ENCODE peak calls at places on chromosomes 2 and 18, in nine cellular contexts. C is cardiac muscle cell; P is coronary artery; L is retinal pigment epithelial cell; M is AG04450; S is GM12864; K is CD8-positive, alpha-beta T cell; Y is AG10803; Z is Peyer's patch. J is an unnamed sample.

GRCh38 chr2:109726666-109727270 is 67.3 kb upstream of the RGPD5 start:
- DNase-seq in Z (no peak), C (no peak), P (no peak), Y (no peak), M (no peak), L (no peak), K (no peak), S (no peak), J (no peak)

GRCh38 chr2:215772003-215772402 is 241.3 kb downstream of the MREG start:
- DNase-seq in S (no peak), L (no peak), Z (no peak), Y (no peak), M (no peak), P (no peak), C (peak; percentile 13), K (no peak), J (no peak)

GRCh38 chr2:102185347-102185746 is 1.5 kb upstream of the IL1RL2 start:
- DNase-seq in C (no peak), P (no peak), Y (no peak), M (no peak), Z (no peak), S (no peak), K (no peak), L (no peak), J (no peak)

GRCh38 chr2:211417544-211417943 is 861.1 kb downstream of the CPS1 start:
- DNase-seq in Y (no peak), C (no peak), Z (no peak), K (no peak), P (no peak), S (no peak), L (no peak), M (no peak), J (no peak)

GRCh38 chr2:10079192-10079930 is 850 bp downstream of the CYS1 start:
- DNase-seq in Z (no peak), C (peak; percentile 59), K (no peak), L (no peak), M (no peak), S (no peak), Y (peak; percentile 82), P (no peak), J (peak; percentile 48)

GRCh38 chr2:70607121-70607551 is 53.5 kb upstream of the TGFA start:
- DNase-seq in Y (peak; percentile 43), P (no peak), C (no peak), K (no peak), S (no peak), Z (no peak), M (no peak), L (no peak), J (no peak)

GRCh38 chr2:61456746-61457420 is 14.0 kb downstream of the USP34 start:
- DNase-seq in P (no peak), Y (no peak), S (no peak), L (no peak), C (no peak), K (no peak), Z (no peak), M (no peak), J (no peak)

GRCh38 chr18:59196161-59196560 is 23.8 kb upstream of the GRP start:
- DNase-seq in Z (no peak), P (no peak), L (no peak), Y (no peak), K (no peak), S (no peak), M (no peak), C (no peak), J (no peak)

GRCh38 chr2:30470426-30470825 is 23.4 kb downstream of the LCLAT1 start:
- DNase-seq in M (no peak), S (no peak), Y (peak; percentile 78), P (no peak), L (no peak), K (no peak), Z (no peak), C (no peak), J (no peak)

GRCh38 chr2:30476636-30477035 is 29.6 kb downstream of the LCLAT1 start:
- DNase-seq in K (no peak), M (no peak), Y (no peak), C (no peak), Z (no peak), L (no peak), P (no peak), S (no peak), J (no peak)

GRCh38 chr2:30480703-30481322 is 33.8 kb downstream of the LCLAT1 start:
- DNase-seq in P (no peak), K (no peak), Y (no peak), M (no peak), C (no peak), S (no peak), L (no peak), Z (no peak), J (no peak)

GRCh38 chr2:30472326-30472725 is 25.3 kb downstream of the LCLAT1 start:
- DNase-seq in L (no peak), C (no peak), Y (peak; percentile 50), Z (no peak), S (no peak), M (no peak), K (no peak), P (no peak), J (no peak)

DNA sequence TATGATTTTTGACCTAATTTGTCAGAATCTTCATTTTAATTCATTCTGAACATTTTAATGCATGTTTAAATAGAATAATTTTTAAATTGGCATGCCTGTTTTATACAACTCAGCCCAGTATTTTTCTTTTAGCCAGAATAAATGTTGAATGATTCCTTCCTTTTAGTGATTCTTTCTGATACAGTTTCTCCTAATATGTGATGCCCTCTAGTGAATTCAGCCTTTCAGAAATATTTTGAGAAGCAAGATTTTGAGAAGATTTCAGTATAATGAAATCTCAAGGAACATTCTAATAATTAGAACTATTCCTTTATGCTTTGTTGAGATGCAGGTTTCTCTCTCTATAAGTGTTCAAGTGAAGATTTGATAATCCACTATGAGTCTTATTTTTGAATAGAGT is 28.5 kb downstream of the LCLAT1 start:
- DNase-seq in M (no peak), L (no peak), P (no peak), Z (no peak), K (no peak), S (no peak), C (no peak), Y (no peak), J (no peak)
- TF ChIP-seq CTCF in M (peak; percentile 26), L (no peak), P (no peak), Z (no peak), K (no peak), S (no peak), C (no peak), Y (peak; percentile 49), J (no peak)

GRCh38 chr2:240300261-240300821 is 135.1 kb upstream of the GPC1 start:
- DNase-seq in P (peak; percentile 46), C (no peak), L (no peak), Y (peak; percentile 14), K (no peak), Z (peak; percentile 5), M (no peak), S (no peak), J (no peak)

GRCh38 chr2:240298316-240298790 is 137.1 kb upstream of the GPC1 start:
- DNase-seq in S (no peak), P (peak; percentile 52), Y (no peak), M (no peak), C (no peak), L (no peak), K (no peak), Z (no peak), J (no peak)

GRCh38 chr2:240299710-240300068 is 135.8 kb upstream of the GPC1 start:
- DNase-seq in K (no peak), Y (no peak), P (peak; percentile 40), S (no peak), C (no peak), M (no peak), Z (no peak), L (no peak), J (no peak)

GRCh38 chr2:240297553-240298315 is 137.7 kb upstream of the GPC1 start:
- DNase-seq in M (no peak), K (no peak), L (no peak), Z (no peak), Y (no peak), S (no peak), P (peak; percentile 67), C (no peak), J (peak; percentile 29)

DNA sequence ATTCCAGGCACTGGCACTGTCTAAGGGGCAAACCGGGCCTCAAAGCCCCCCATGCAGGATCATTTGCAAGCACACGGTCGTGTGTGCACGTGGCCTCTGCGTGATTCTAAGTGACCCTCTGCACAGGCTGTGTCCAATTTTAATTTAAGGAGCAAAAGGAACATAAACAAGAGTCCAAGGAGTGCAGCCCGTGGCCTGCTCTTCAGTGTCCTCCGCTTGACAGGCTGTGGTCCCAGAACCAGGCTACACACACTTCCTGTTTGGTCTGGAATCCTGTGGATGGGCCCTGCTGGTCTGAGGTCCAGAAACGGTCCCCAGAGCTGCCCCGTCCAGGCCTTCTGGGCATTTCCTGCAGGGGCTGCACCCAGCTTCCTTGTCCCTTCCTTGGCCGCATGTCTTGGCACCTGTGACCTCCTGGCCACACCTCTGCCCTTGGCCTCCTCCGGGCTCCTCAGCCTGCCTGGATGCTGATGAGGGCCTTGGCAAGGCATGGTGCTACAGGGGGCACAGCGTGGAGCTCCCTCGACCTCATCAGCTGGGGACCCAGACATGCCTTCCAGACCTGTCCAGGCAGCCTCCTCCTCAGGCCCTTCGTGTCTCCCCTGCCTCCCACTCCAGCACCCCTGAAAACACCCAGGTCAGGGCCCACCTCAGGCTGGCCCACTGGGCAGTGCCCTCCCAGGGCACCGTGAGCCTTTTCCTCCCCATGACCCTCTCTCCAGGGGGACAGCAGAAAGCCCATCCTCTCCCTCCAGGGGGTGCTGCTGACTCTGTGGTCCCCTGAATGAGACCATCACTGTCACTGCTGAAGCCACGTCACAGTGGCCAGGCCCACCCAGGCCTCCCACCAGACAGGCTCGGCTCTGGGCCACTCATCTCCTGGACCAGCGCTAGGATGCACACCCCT is 136.4 kb upstream of the GPC1 start:
- DNase-seq in Y (no peak), L (no peak), Z (no peak), P (peak; percentile 65), M (no peak), S (no peak), K (no peak), C (no peak), J (no peak)
- TF ChIP-seq CTCF in Y (peak; percentile 9), L (peak; percentile 21), Z (no peak), P (no peak), M (no peak), S (no peak), K (no peak), C (peak; percentile 6), J (no peak)

GRCh38 chr2:114548151-114548550 is 105.7 kb downstream of the DPP10 start:
- DNase-seq in S (no peak), Z (no peak), K (no peak), L (no peak), C (no peak), Y (no peak), M (no peak), P (no peak), J (no peak)

GRCh38 chr2:114545052-114545451 is 102.6 kb downstream of the DPP10 start:
- DNase-seq in Y (no peak), S (no peak), K (no peak), C (no peak), P (no peak), Z (no peak), M (no peak), L (no peak), J (no peak)

GRCh38 chr2:114537777-114538176 is 95.3 kb downstream of the DPP10 start:
- DNase-seq in L (no peak), P (no peak), Y (no peak), M (no peak), C (no peak), S (no peak), Z (no peak), K (no peak), J (no peak)

GRCh38 chr2:114546511-114546910 is 104.1 kb downstream of the DPP10 start:
- DNase-seq in Z (no peak), M (no peak), L (no peak), P (no peak), C (no peak), S (no peak), K (no peak), Y (no peak), J (no peak)

DNA sequence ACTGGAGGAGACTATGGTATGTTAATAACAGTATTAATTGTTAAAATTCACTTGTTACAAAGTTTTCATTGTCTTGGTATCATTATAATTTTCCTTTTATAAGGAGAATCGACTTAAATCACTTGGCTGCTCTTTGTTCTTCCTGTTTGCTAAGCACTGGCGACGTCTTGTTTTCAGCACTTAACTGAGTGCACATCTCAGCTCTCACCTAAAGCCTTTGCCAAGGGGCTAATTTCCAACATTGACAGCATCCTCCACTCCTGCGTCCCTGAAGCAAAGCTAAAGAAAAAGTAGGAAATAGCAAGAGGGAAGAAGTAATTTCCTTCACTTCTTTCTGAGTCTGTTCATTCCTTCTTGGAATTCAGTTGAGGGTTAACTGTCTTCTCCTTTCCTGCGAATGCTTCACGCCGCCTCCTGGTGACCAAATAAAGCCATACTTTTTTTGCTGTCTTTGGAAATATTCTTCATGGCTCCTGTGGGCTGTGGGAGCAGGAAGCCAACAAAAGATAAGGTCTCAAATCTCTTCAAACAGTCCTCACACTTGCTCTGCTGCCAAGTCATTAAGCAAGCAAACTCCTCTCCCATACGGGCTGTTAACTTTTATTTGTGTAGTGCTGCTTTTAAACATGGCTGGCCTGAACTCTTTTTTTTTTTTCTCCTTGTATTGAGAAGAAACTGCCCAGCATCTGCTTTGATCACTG is 100.8 kb downstream of the DPP10 start:
- DNase-seq in Y (peak; percentile 1), P (no peak), Z (no peak), M (no peak), C (peak; percentile 14), S (no peak), K (no peak), L (no peak), J (no peak)
- TF ChIP-seq CTCF in Y (peak; percentile 17), P (no peak), Z (peak; percentile 7), M (no peak), C (peak; percentile 52), S (no peak), K (no peak), L (no peak), J (no peak)

DNA sequence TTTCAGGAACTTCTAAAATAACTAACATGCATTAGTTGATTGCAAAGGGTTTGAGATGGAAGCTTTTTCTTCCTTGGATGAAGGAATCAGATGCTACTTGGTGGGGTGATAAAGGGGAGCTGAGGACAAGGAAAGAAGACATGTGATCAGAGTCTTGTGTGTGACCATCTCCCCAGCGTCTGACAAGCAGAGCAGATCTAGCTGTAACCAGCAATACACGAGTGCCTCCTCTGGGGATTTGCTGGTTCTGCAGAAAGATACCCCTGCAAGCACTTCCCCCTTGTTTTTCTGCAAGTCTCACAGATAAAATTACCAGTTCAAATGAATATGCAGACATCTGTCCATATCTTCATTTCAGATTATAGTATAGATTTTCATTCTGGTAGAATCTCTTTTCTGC is 2.7 kb downstream of the CDH7 start:
- DNase-seq in C (peak; percentile 73), M (no peak), S (no peak), L (peak; percentile 52), Y (no peak), Z (no peak), K (no peak), P (no peak), J (peak; percentile 26)
- TF ChIP-seq CTCF in C (no peak), M (no peak), S (peak; percentile 35), L (peak; percentile 86), Y (no peak), Z (no peak), K (no peak), P (no peak), J (peak; percentile 18)

J was measured in GM13976.